ENCODE peak calls at places on chromosomes 7 and 10, in six cellular contexts. J is mesenteric fat pad; O is CD4-positive, alpha-beta T cell; U is progenitor cell of endocrine pancreas; Q is activated naive CD4-positive, alpha-beta T cell; B is HS-5. Y is an unnamed sample.

GRCh38 chr7:105213619-105214018 is 175.1 kb downstream of the SRPK2 start:
- DNase-seq in J (no peak), U (no peak), B (no peak), O (no peak), Q (no peak), Y (no peak)

GRCh38 chr7:149833495-149834130 is 4.6 kb upstream of the ZNF862 start:
- DNase-seq in J (peak; percentile 85), B (no peak), Q (no peak), O (no peak), U (no peak), Y (no peak)

GRCh38 chr7:70589010-70589409 is 542.9 kb upstream of the GALNT17 start:
- DNase-seq in O (no peak), J (no peak), U (no peak), Q (no peak), B (no peak), Y (no peak)

GRCh38 chr10:93757766-93758509 is at the start of gene LGI1:
- DNase-seq in O (no peak), U (no peak), J (no peak), B (no peak), Q (no peak), Y (peak; percentile 61)

GRCh38 chr10:24814568-24815313 is 91.1 kb upstream of the ARHGAP21 start:
- DNase-seq in O (no peak), J (no peak), Q (no peak), B (peak; percentile 43), U (no peak), Y (no peak)

GRCh38 chr7:117830422-117830954 is 42.8 kb downstream of the CTTNBP2 start:
- DNase-seq in O (no peak), Q (no peak), U (no peak), B (no peak), J (no peak), Y (no peak)

GRCh38 chr10:91614254-91614624 is 18.6 kb downstream of the PPP1R3C start:
- DNase-seq in U (no peak), J (no peak), O (no peak), B (no peak), Q (no peak), Y (no peak)

GRCh38 chr10:131909014-131909808 is 8.4 kb downstream of the PPP2R2D start:
- DNase-seq in B (no peak), U (no peak), Q (no peak), J (no peak), O (no peak), Y (no peak)

GRCh38 chr7:107267138-107267537 is 98.3 kb downstream of the HBP1 start:
- DNase-seq in Q (no peak), J (no peak), U (no peak), O (no peak), B (no peak), Y (no peak)

GRCh38 chr10:8133146-8133545 is 78.7 kb downstream of the GATA3 start:
- DNase-seq in J (no peak), Q (no peak), O (no peak), B (no peak), U (no peak), Y (no peak)

GRCh38 chr7:28957064-28957821 is 887 bp downstream of the TRIL start:
- DNase-seq in B (no peak), O (no peak), J (no peak), Q (no peak), U (peak; percentile 15), Y (peak; percentile 52)

GRCh38 chr10:123640016-123640535 is 26.1 kb upstream of the GPR26 start:
- DNase-seq in U (no peak), B (no peak), J (no peak), O (no peak), Q (no peak), Y (no peak)

GRCh38 chr7:123867220-123867619 is 22.3 kb downstream of the HYAL4 start:
- DNase-seq in J (no peak), B (no peak), U (no peak), O (no peak), Q (no peak), Y (no peak)

GRCh38 chr7:157096286-157097055 is 42.3 kb upstream of the UBE3C start:
- DNase-seq in O (no peak), U (no peak), B (no peak), Q (no peak), J (peak; percentile 76), Y (no peak)